ENCODE peak calls at places on chromosomes 13 and 19, in eight cellular contexts. K is choroid plexus epithelial cell; Y is BJ; M is fibroblast of lung; U is heart right ventricle; G is CD4-positive, CD25-positive, alpha-beta regulatory T cell; I is endothelial cell of umbilical vein; E is tibial artery. X is an unnamed sample.
A peak's percentile ranks its signal among the peaks of the same experiment; 100 is the strongest.

GRCh38 chr19:16525751-16526481 is 16.3 kb downstream of the CHERP start:
- DNase-seq in Y (no peak), G (no peak), M (no peak), U (no peak), K (no peak), I (no peak), E (no peak), X (no peak)

GRCh38 chr13:57631607-57632275 is at the start of gene PCDH17:
- DNase-seq in G (peak; percentile 12), Y (no peak), E (peak; percentile 65), I (peak; percentile 65), M (peak; percentile 70), K (peak; percentile 38), U (peak; percentile 73), X (no peak)

GRCh38 chr19:3094638-3095374 is 644 bp downstream of the GNA11 start:
- DNase-seq in E (no peak), K (peak; percentile 39), M (peak; percentile 19), I (no peak), U (no peak), G (peak; percentile 26), Y (no peak), X (no peak)

GRCh38 chr19:2577722-2578335 is 101.9 kb downstream of the GADD45B start:
- DNase-seq in E (peak; percentile 28), I (no peak), M (no peak), K (peak; percentile 30), G (no peak), U (no peak), Y (no peak), X (no peak)

GRCh38 chr13:98103942-98104880 is 38.7 kb upstream of the FARP1 start:
- DNase-seq in M (peak; percentile 23), E (no peak), G (no peak), U (no peak), Y (no peak), I (no peak), K (peak; percentile 39), X (no peak)

GRCh38 chr19:31338069-31338767 is 11.0 kb downstream of the TSHZ3 start:
- DNase-seq in Y (no peak), E (peak; percentile 59), M (peak; percentile 88), I (no peak), U (peak; percentile 68), K (peak; percentile 92), G (peak; percentile 10), X (no peak)

GRCh38 chr13:97288486-97288900 is 66.4 kb downstream of the MBNL2 start:
- DNase-seq in Y (no peak), U (no peak), E (no peak), I (no peak), M (no peak), K (no peak), G (no peak), X (no peak)

GRCh38 chr19:31314849-31315620 is 34.2 kb downstream of the TSHZ3 start:
- DNase-seq in U (no peak), M (no peak), E (no peak), K (peak; percentile 34), Y (no peak), G (no peak), I (no peak), X (no peak)

GRCh38 chr13:75180805-75181455 is 301.0 kb downstream of the TBC1D4 start:
- DNase-seq in U (no peak), I (peak; percentile 65), K (peak; percentile 57), E (no peak), M (peak; percentile 51), Y (peak; percentile 12), G (no peak), X (no peak)

GRCh38 chr13:77928909-77929308 is 10.3 kb upstream of the EDNRB start:
- DNase-seq in G (no peak), E (no peak), M (no peak), I (peak; percentile 80), Y (no peak), U (no peak), K (no peak), X (no peak)

GRCh38 chr13:44523176-44524017 is 52.7 kb downstream of the TSC22D1 start:
- DNase-seq in Y (peak; percentile 26), U (no peak), G (no peak), K (peak; percentile 88), M (peak; percentile 44), I (peak; percentile 43), E (no peak), X (peak; percentile 79)
- H3K4me3 ChIP-seq in Y (no peak overlapping the region), U (no peak overlapping the region), G (no peak overlapping the region), K (no peak overlapping the region), M (no peak overlapping the region), I (no peak overlapping the region), E (no peak overlapping the region), X (no peak overlapping the region)

DNA sequence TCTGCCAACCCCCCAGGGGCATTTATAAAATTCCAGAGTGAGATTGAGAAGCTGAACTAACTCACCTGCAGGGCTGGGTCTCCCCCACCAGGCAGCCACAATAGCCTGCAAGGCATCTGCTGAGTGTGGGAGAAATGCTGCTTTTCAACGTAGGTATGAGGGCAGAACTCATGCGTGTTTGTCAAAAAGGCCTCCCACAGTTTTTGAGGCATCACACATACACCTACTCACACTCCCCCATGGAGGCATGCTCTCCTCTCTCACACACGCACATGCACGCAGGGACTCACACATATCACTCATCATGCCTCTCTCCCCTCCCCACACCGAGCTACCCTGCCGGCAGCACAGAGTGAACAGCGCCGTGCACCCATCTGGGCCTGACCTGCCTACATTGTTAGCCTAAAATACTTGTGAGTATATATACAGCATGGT is 390.5 kb downstream of the FGF9 start:
- DNase-seq in M (no peak), G (peak; percentile 54), E (no peak), K (no peak), Y (no peak), I (no peak), U (no peak), X (no peak)
- H3K4me3 ChIP-seq in M (no peak overlapping the region), G (peak overlapping the region; percentile 69), E (no peak overlapping the region), K (no peak overlapping the region), Y (no peak overlapping the region), I (no peak overlapping the region), U (no peak overlapping the region), X (no peak overlapping the region)

GRCh38 chr19:54470276-54470887 is 2.7 kb downstream of the CDC42EP5 start:
- DNase-seq in Y (no peak), K (no peak), I (no peak), G (no peak), M (no peak), E (no peak), U (no peak), X (no peak)

GRCh38 chr19:54473071-54473941 is at the start of gene CDC42EP5:
- DNase-seq in E (peak; percentile 76), M (peak; percentile 84), U (peak; percentile 87), K (peak; percentile 92), Y (peak; percentile 72), I (peak; percentile 90), G (no peak), X (no peak)

GRCh38 chr19:54475706-54476105 is 2.6 kb upstream of the CDC42EP5 start:
- DNase-seq in U (no peak), I (no peak), M (no peak), G (no peak), Y (no peak), E (no peak), K (no peak), X (no peak)

GRCh38 chr19:54470991-54471782 is 1.9 kb downstream of the CDC42EP5 start:
- DNase-seq in G (no peak), Y (no peak), K (no peak), I (peak; percentile 67), E (no peak), M (no peak), U (peak; percentile 66), X (no peak)

DNA sequence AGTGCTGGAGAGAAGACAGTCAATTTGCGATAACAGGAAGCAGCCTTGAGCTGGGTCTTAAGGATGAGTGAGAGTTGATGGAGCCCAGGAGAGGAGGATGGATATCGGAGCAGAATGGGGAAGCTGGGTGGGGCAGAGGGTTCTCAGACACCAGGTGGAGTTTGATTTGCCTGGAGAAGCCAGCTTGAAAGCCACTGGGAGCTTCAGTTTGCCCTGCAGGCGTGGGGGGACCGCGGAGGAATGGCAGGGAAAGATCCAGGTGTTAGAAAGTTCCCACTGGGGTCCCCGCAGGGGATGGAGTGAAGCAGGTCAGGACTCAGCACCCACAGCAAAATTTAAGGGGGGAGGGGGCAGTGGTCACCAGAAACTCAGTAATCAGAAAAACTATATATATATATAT is 887 bp upstream of the CDC42EP5 start:
- DNase-seq in U (no peak), G (no peak), K (no peak), M (no peak), E (no peak), Y (no peak), I (no peak), X (no peak)
- H3K4me3 ChIP-seq in U (no peak overlapping the region), G (no peak overlapping the region), K (no peak overlapping the region), M (peak overlapping the region; percentile 72), E (no peak overlapping the region), Y (no peak overlapping the region), I (no peak overlapping the region), X (no peak overlapping the region)

DNA sequence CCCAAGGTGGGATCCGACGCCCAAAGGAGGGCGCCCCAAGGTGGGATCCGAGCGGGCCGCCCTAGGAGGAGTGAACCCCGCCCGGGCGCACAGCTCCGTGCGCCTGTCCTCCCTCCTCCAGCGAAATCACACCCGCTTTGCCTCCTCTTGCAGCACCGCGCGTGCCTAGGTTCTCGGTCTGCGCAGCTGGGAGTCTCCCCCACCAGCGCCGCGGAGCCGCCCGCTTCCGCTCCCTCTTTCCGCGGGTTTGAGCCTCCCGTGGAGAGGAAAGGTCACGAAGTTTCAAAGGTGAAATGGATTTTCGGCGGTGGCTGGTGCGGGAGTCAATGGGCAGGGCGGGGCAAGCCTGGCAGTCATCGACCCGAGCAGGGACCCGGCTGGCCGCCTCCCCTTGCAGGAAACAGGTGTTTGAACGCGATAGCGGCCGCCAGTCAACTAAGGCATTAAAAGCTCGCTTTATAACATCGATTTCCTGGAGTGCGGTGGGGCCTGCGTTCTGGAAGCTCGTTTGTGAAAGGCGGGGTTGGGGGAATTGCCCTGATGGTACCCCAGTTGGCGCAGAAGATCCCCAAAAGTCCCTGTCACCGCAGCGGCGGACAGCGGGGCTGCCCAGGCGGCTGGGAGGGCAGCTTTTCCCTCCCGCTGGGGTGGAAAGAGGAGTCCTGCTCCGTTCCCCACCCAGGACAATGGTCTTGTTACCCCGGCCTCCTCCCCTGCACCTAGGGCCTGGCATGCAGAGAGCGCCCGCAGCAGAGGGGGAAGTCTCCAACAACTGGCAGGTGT is 9.0 kb upstream of the SOX1 start:
- DNase-seq in M (no peak), K (no peak), Y (no peak), U (no peak), E (no peak), I (peak; percentile 6), G (no peak), X (no peak)
- H3K4me3 ChIP-seq in M (no peak overlapping the region), K (no peak overlapping the region), Y (no peak overlapping the region), U (no peak overlapping the region), E (no peak overlapping the region), I (no peak overlapping the region), G (no peak overlapping the region), X (no peak overlapping the region)

GRCh38 chr19:35755160-35755549 is 1.7 kb downstream of the HSPB6 start:
- DNase-seq in I (no peak), Y (no peak), G (no peak), E (no peak), M (no peak), K (no peak), U (no peak), X (no peak)
- H3K4me3 ChIP-seq in I (no peak overlapping the region), Y (peak overlapping the region; percentile 52), G (no peak overlapping the region), E (peak overlapping the region; percentile 72), M (peak overlapping the region; percentile 83), K (peak overlapping the region; percentile 82), U (peak overlapping the region; percentile 88), X (no peak overlapping the region)

DNA sequence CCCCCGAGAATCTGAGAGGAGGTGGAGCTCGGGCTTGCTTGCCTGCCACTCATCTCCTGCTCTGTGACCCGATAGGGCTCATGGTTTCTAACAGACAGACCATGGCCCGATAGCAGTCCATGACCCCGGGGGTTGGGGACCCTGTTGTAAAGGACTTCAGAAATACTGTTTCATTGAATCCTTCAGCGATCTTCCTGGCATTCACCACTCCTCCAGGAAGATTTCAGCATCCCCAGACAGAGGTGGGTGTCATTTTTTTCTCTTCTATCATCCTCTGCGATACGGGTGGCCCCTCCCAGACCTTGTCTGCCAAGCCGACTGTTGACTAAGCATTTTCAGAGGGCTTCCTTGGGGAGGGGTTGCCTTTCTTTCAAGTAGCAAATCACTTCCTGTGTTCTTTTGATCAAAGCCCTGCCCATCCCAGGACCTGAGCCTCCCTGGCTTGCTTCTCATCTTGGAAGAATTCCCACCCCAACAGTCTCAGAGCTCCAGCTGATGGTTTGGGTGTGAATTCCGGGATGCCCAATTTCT is 1.7 kb downstream of the MYO1F start:
- DNase-seq in G (peak; percentile 62), M (peak; percentile 22), I (no peak), Y (no peak), E (no peak), K (peak; percentile 47), U (no peak), X (no peak)
- H3K4me3 ChIP-seq in G (peak overlapping the region; percentile 90), M (no peak overlapping the region), I (no peak overlapping the region), Y (no peak overlapping the region), E (peak overlapping the region; percentile 38), K (no peak overlapping the region), U (no peak overlapping the region), X (no peak overlapping the region)